ENCODE peak calls at places on chromosomes 16 and 17, in four cellular contexts. V is T-helper 2 cell; Y is activated naive CD8-positive, alpha-beta T cell treated with anti-CD3 and anti-CD28 coated beads for 36 hours; M is fibroblast of mammary gland. J is an unnamed sample.

GRCh38 chr17:2705888-2706795 is 5.4 kb downstream of the CLUH start:
- DNase-seq in V (no peak), M (no peak), Y (no peak), J (no peak)

GRCh38 chr16:83105279-83106077 is 478.7 kb downstream of the CDH13 start:
- DNase-seq in V (no peak), Y (no peak), M (no peak), J (no peak)

GRCh38 chr16:66095676-66096075 is 270.8 kb upstream of the CDH5 start:
- DNase-seq in M (no peak), V (no peak), Y (no peak), J (no peak)

GRCh38 chr16:31029272-31029671 is 4.1 kb upstream of the STX4 start:
- DNase-seq in Y (no peak), M (no peak), V (no peak), J (no peak)

GRCh38 chr17:77287432-77288068 is 146.8 kb downstream of the SEC14L1 start:
- DNase-seq in Y (no peak), V (no peak), M (peak; percentile 91), J (no peak)

GRCh38 chr16:57999366-57999970 is 1.0 kb downstream of the ZNF319 start:
- DNase-seq in M (peak; percentile 51), V (peak; percentile 37), Y (peak; percentile 32), J (peak; percentile 50)

GRCh38 chr16:83968483-83968865 is 430 bp downstream of the NECAB2 start:
- DNase-seq in M (no peak), V (no peak), Y (no peak), J (no peak)

GRCh38 chr17:57955183-57955952 is at the start of gene CUEDC1:
- DNase-seq in M (peak; percentile 21), Y (peak; percentile 75), V (peak; percentile 27), J (peak; percentile 63)

GRCh38 chr16:70805787-70806186 is 4.8 kb upstream of the VAC14 start:
- DNase-seq in M (peak; percentile 90), Y (no peak), V (no peak), J (no peak)

GRCh38 chr17:12521416-12521815 is 144.3 kb upstream of the MYOCD start:
- DNase-seq in V (no peak), Y (no peak), M (no peak), J (no peak)

GRCh38 chr17:41404024-41404651 is 6.7 kb upstream of the KRT31 start:
- DNase-seq in Y (peak; percentile 54), M (peak; percentile 97), V (peak; percentile 5), J (peak; percentile 89)

GRCh38 chr16:89534147-89534788 is 26.1 kb downstream of the SPG7 start:
- DNase-seq in Y (no peak), V (peak; percentile 38), M (peak; percentile 66), J (peak; percentile 33)

GRCh38 chr16:82070656-82071369 is 35.8 kb downstream of the HSD17B2 start:
- DNase-seq in M (peak; percentile 19), Y (no peak), V (no peak), J (no peak)

GRCh38 chr17:73431401-73432205 is 119.8 kb upstream of the CDC42EP4 start:
- DNase-seq in Y (no peak), V (no peak), M (no peak), J (no peak)

GRCh38 chr16:31147574-31147973 is 2.3 kb downstream of the PRSS36 start:
- DNase-seq in V (no peak), M (no peak), Y (no peak), J (no peak)

GRCh38 chr17:72687941-72688340 is 404.5 kb downstream of the SLC39A11 start:
- DNase-seq in V (no peak), M (no peak), Y (no peak), J (no peak)

GRCh38 chr16:14347706-14348105 is 276.6 kb downstream of the MRTFB start:
- DNase-seq in M (no peak), Y (no peak), V (no peak), J (no peak)

GRCh38 chr17:6495450-6496115 is 51.3 kb downstream of the PIMREG start:
- DNase-seq in V (no peak), M (no peak), Y (no peak), J (no peak)

GRCh38 chr17:44688675-44689491 is 693 bp downstream of the CCDC43 start:
- DNase-seq in V (no peak), M (no peak), Y (no peak), J (no peak)